ENCODE peak calls at places on chromosomes 6 and 20, in four cellular contexts. K is neural progenitor cell, B is Karpas-422, S is hepatocyte. Q is an unnamed sample. For H3K36me3, the result is how much of the 10 kb centered on the place peaks cover.

GRCh38 chr6:156905801-156906200 is 128.6 kb downstream of the ARID1B start:
- DNase-seq in K (no peak), S (no peak), B (no peak), Q (no peak)

GRCh38 chr20:346033-346639 is 775 bp upstream of the NRSN2 start:
- DNase-seq in S (no peak), B (no peak), K (no peak), Q (no peak)

GRCh38 chr20:18679020-18679419 is 91.2 kb downstream of the DTD1 start:
- DNase-seq in K (no peak), B (peak), S (no peak), Q (peak)

GRCh38 chr6:79984261-79984660 is 20.2 kb upstream of the TTK start:
- DNase-seq in B (no peak), S (peak), K (peak), Q (no peak)

GRCh38 chr6:80356000-80356399 is 249.5 kb downstream of the BCKDHB start:
- DNase-seq in B (no peak), S (no peak), K (peak), Q (no peak)

GRCh38 chr6:27145731-27146455 is 101.6 kb upstream of the PRSS16 start:
- DNase-seq in S (peak), B (peak), K (peak), Q (peak)

GRCh38 chr20:11850901-11851300 is 66.8 kb upstream of the BTBD3 start:
- DNase-seq in K (no peak), S (no peak), B (no peak), Q (no peak)

GRCh38 chr6:27642744-27643456 is 170.0 kb upstream of the ZNF184 start:
- DNase-seq in B (no peak), K (no peak), S (no peak), Q (no peak)

GRCh38 chr6:116695398-116695797 is 14.4 kb downstream of the KPNA5 start:
- DNase-seq in S (no peak), B (no peak), K (no peak), Q (no peak)

GRCh38 chr6:137820425-137820824 is 46.6 kb upstream of the TNFAIP3 start:
- DNase-seq in K (no peak), B (no peak), S (no peak), Q (no peak)

GRCh38 chr6:81138236-81138635 is 614.2 kb downstream of the TENT5A start:
- DNase-seq in B (no peak), K (no peak), S (no peak), Q (no peak)

GRCh38 chr6:106745396-106745795 is 116.0 kb downstream of the QRSL1 start:
- DNase-seq in B (peak), S (no peak), K (no peak), Q (no peak)

GRCh38 chr6:38997128-38997761 is 51.3 kb upstream of the GLP1R start:
- DNase-seq in K (peak), S (peak), B (peak), Q (peak)

GRCh38 chr6:113980937-113981554 is 10.1 kb upstream of the HDAC2 start:
- DNase-seq in S (peak), K (peak), B (peak), Q (no peak)

GRCh38 chr20:16539280-16539679 is 34.0 kb downstream of the KIF16B start:
- DNase-seq in B (no peak), K (no peak), S (peak), Q (no peak)

GRCh38 chr6:157551041-157551832 is 170.2 kb downstream of the ZDHHC14 start:
- DNase-seq in B (no peak), K (no peak), S (no peak), Q (no peak)

GRCh38 chr20:19628570-19629134 is 129.4 kb upstream of the RIN2 start:
- DNase-seq in B (peak), K (peak), S (peak), Q (no peak)

GRCh38 chr6:145811741-145812140 is 2.9 kb downstream of the FBXO30 start:
- DNase-seq in K (no peak), B (no peak), S (no peak), Q (no peak)

GRCh38 chr6:85089255-85089654 is 324.9 kb upstream of the TBX18 start:
- DNase-seq in B (no peak), K (no peak), S (no peak), Q (no peak)

GRCh38 chr6:113599444-113599843 is 257.7 kb upstream of the MARCKS start:
- DNase-seq in K (no peak), S (no peak), B (no peak), Q (no peak)

GRCh38 chr6:123529058-123529457 is 107.7 kb downstream of the TRDN start:
- DNase-seq in S (no peak), K (no peak), B (no peak), Q (no peak)

GRCh38 chr20:25042531-25043498 is 15.1 kb downstream of the ACSS1 start:
- DNase-seq in B (peak), S (no peak), K (no peak), Q (peak)

GRCh38 chr20:58177799-58178198 is 50.7 kb downstream of the ANKRD60 start:
- DNase-seq in K (no peak), S (no peak), B (peak), Q (no peak)

GRCh38 chr20:36337886-36338285 is 31.7 kb downstream of the DLGAP4 start:
- DNase-seq in B (no peak), K (no peak), S (no peak), Q (no peak)

GRCh38 chr6:169263374-169263773 is 9.7 kb upstream of the THBS2 start:
- DNase-seq in K (no peak), S (no peak), B (no peak), Q (peak)
- H2AFZ ChIP-seq in K (no peak), S (no peak), B (no peak), Q (peak)

DNA sequence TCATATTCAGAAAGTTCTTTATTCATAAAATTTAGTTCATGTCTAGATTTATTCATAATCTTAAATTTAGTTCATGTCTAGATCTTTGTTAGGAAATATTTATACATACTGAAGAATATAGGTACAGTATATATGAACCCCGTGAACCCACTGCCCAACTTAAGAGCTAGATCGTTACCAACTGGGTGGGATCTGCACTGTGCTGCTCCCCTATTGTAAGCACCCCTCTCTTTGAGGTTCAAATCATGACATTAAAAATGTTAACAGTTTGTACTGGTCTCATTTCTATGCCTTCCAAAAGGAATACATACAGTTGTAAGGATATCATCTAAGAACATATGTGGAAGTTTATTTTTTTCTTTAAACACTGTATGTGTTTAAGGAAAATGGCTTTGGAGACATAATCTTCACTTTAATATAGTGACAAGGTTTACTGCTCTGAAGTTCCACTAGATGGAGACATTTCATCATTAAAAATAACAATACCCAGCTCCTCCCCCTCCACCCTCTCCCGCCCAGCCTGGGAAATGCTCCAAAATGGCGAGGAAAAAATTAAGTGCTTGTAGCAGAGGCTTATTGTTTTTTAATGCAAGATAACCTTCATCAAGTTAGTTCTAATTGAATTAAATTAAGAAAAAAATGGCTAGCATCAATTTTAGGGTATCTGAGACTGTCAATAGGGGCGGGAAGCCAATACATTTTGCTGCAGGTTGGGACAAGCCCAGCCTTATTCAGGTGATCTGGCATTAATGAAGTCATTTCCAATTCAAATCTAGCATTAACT is 104.1 kb upstream of the TRAF3IP2 start:
- DNase-seq in S (peak), K (peak), B (peak), Q (peak)
- H3K36me3 ChIP-seq in S (under half), K (under half), B (under half), Q (under half)

DNA sequence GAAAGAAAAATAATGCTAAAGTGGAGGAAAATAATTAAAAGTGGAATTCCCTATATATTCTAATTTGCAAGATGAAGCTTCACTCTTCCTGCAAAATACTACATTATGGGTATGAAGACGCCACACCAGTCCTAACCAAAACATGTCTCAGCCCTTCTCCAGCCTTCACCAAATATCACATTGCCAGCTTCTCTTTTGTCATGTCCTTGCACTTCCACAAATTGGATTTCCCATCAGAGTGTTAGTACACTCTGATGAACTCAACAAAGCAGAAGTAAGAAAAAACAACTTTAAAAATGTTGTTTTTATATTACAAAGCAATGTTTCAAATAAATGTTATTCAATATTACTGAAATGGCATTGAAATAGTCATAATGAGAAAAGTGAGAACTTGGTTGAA is 62.4 kb upstream of the RNF146 start:
- DNase-seq in S (no peak), B (no peak), K (no peak), Q (no peak)
- H3K4me3 ChIP-seq in S (no peak), B (no peak), K (no peak), Q (no peak)

GRCh38 chr20:63628246-63628975 is 1.5 kb upstream of the GMEB2 start:
- DNase-seq in S (no peak), K (no peak), B (peak), Q (peak)
- H2AFZ ChIP-seq in S (no peak), K (no peak), B (no peak), Q (peak)

GRCh38 chr6:36217188-36217587 is 20.6 kb downstream of the BRPF3 start:
- DNase-seq in B (no peak), S (no peak), K (no peak), Q (no peak)

GRCh38 chr6:36221674-36222073 is 25.1 kb downstream of the BRPF3 start:
- DNase-seq in B (no peak), S (no peak), K (no peak), Q (no peak)

GRCh38 chr6:36210886-36211595 is 14.5 kb downstream of the BRPF3 start:
- DNase-seq in K (no peak), B (no peak), S (no peak), Q (no peak)

GRCh38 chr6:36220211-36220610 is 23.7 kb downstream of the BRPF3 start:
- DNase-seq in K (no peak), B (no peak), S (no peak), Q (no peak)

DNA sequence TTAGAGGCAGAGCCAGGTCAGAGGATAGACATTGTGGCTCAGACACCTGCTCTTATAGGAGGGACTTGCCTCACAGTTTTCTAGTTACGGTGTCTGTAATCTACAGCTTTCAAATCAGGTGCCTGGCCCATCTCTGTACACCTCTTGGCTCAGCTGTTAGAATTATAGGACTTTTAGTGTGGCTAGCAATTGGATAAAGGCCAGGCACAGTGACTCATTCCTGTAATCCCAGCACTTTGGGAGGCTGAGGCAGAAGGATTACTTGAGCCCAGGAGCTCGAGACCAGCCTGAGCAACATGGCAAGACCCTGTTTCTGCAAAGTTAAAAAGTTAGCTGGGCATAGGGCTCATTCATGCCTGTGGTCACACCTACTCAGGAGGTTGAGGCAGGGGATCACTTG is 20.0 kb downstream of the BRPF3 start:
- DNase-seq in B (no peak), S (no peak), K (no peak), Q (no peak)
- H3K36me3 ChIP-seq in B (under half), S (under half), K (under half), Q (half or more)

DNA sequence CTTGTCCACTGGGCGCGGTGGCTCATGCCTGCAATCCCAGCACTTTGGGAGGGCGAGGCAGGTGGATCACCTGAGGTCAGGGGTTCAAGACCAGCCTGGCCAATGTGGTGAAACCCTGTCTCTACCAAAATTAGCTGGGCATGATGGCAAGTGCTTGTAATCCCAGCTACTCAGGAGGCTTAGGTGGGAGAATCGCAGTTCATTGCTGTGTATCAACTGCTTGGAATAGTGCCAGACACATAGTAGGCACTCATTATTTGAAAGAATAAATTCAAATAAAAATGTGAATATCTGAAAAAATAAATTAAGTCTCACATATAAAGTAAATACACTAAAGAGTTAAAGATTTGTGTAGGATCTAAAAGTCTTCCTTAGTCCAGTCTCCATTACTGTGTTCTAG is 1.9 kb downstream of the PAK1IP1 start:
- DNase-seq in K (no peak), B (no peak), S (no peak), Q (no peak)
- H3K4me3 ChIP-seq in K (peak), B (peak), S (no peak), Q (no peak)

GRCh38 chr6:33452496-33452895 is 1.9 kb upstream of the ZBTB9 start:
- DNase-seq in S (no peak), K (no peak), B (no peak), Q (peak)

GRCh38 chr6:33456156-33456555 is 1.8 kb downstream of the ZBTB9 start:
- DNase-seq in B (no peak), K (no peak), S (no peak), Q (peak)

GRCh38 chr6:33454009-33454946 is at the start of gene ZBTB9:
- DNase-seq in K (peak), S (peak), B (peak), Q (peak)

GRCh38 chr6:33453361-33454008 is 891 bp upstream of the ZBTB9 start:
- DNase-seq in K (no peak), B (peak), S (no peak), Q (peak)

GRCh38 chr6:33455051-33455450 is 675 bp downstream of the ZBTB9 start:
- DNase-seq in K (no peak), S (no peak), B (no peak), Q (peak)
- H2AFZ ChIP-seq in K (no peak), S (peak), B (no peak), Q (peak)

GRCh38 chr20:37386505-37387201 is 40.7 kb downstream of the SRC start:
- DNase-seq in K (no peak), S (peak), B (no peak), Q (peak)
- H3K36me3 ChIP-seq in K (under half), S (under half), B (under half), Q (under half)

GRCh38 chr6:1552296-1552761 is 57.4 kb upstream of the FOXC1 start:
- DNase-seq in S (no peak), B (peak), K (peak), Q (peak)

GRCh38 chr6:1554241-1554880 is 55.4 kb upstream of the FOXC1 start:
- DNase-seq in K (peak), B (no peak), S (no peak), Q (peak)

GRCh38 chr6:1551236-1551635 is 58.5 kb upstream of the FOXC1 start:
- DNase-seq in B (no peak), S (no peak), K (no peak), Q (no peak)

GRCh38 chr6:1554881-1555569 is 54.7 kb upstream of the FOXC1 start:
- DNase-seq in K (peak), S (peak), B (no peak), Q (peak)

GRCh38 chr6:1553562-1554088 is 56.1 kb upstream of the FOXC1 start:
- DNase-seq in S (no peak), K (no peak), B (no peak), Q (no peak)
- H3K4me3 ChIP-seq in S (no peak), K (no peak), B (no peak), Q (peak)